ENCODE peak calls at places on chromosome 17, in four cellular contexts. One of them, this sample, is unnamed.

GRCh38 chr17:57463103-57463885 is 207.0 kb downstream of the MSI2 start:
- DNase-seq in tibial nerve: no peak
- DNase-seq in IMR-90: peak; percentile 95
- DNase-seq in glutamatergic neuron: no peak
- DNase-seq in this sample: no peak

GRCh38 chr17:70307430-70307829 is 138.1 kb downstream of the KCNJ2 start:
- DNase-seq in tibial nerve: no peak
- DNase-seq in IMR-90: peak; percentile 77
- DNase-seq in glutamatergic neuron: no peak
- DNase-seq in this sample: no peak

GRCh38 chr17:14334261-14334860 is 33.5 kb downstream of the HS3ST3B1 start:
- DNase-seq in tibial nerve: no peak
- DNase-seq in IMR-90: no peak
- DNase-seq in glutamatergic neuron: no peak
- DNase-seq in this sample: no peak

GRCh38 chr17:80889897-80890550 is 101.6 kb upstream of the CHMP6 start:
- DNase-seq in tibial nerve: no peak
- DNase-seq in IMR-90: no peak
- DNase-seq in glutamatergic neuron: no peak
- DNase-seq in this sample: no peak

GRCh38 chr17:17729620-17730249 is 48.5 kb downstream of the RAI1 start:
- DNase-seq in tibial nerve: no peak
- DNase-seq in IMR-90: no peak
- DNase-seq in glutamatergic neuron: no peak
- DNase-seq in this sample: no peak

GRCh38 chr17:62653002-62653830 is 25.7 kb downstream of the MRC2 start:
- DNase-seq in tibial nerve: no peak
- DNase-seq in IMR-90: peak; percentile 31
- DNase-seq in glutamatergic neuron: peak; percentile 74
- DNase-seq in this sample: no peak

GRCh38 chr17:47289302-47289701 is 34.5 kb upstream of the EFCAB13 start:
- DNase-seq in tibial nerve: no peak
- DNase-seq in IMR-90: no peak
- DNase-seq in glutamatergic neuron: no peak
- DNase-seq in this sample: no peak

GRCh38 chr17:50608700-50609375 is 25.8 kb upstream of the ABCC3 start:
- DNase-seq in tibial nerve: no peak
- DNase-seq in IMR-90: no peak
- DNase-seq in glutamatergic neuron: peak; percentile 66
- DNase-seq in this sample: no peak

GRCh38 chr17:50020841-50021599 is 26.0 kb upstream of the DLX3 start:
- DNase-seq in tibial nerve: no peak
- DNase-seq in IMR-90: no peak
- DNase-seq in glutamatergic neuron: no peak
- DNase-seq in this sample: no peak

GRCh38 chr17:75344664-75345063 is 55.4 kb upstream of the SLC25A19 start:
- DNase-seq in tibial nerve: no peak
- DNase-seq in IMR-90: peak; percentile 36
- DNase-seq in glutamatergic neuron: peak; percentile 42
- DNase-seq in this sample: no peak

GRCh38 chr17:29590979-29591736 is 1.7 kb upstream of the GIT1 start:
- DNase-seq in tibial nerve: no peak
- DNase-seq in IMR-90: peak; percentile 45
- DNase-seq in glutamatergic neuron: peak; percentile 52
- DNase-seq in this sample: no peak

GRCh38 chr17:46984341-46984740 is 5.3 kb upstream of the RPRML start:
- DNase-seq in tibial nerve: no peak
- DNase-seq in IMR-90: no peak
- DNase-seq in glutamatergic neuron: peak; percentile 41
- DNase-seq in this sample: no peak

GRCh38 chr17:45895969-45896793 is 1.8 kb downstream of the MAPT start:
- DNase-seq in tibial nerve: no peak
- DNase-seq in IMR-90: no peak
- DNase-seq in glutamatergic neuron: peak; percentile 59
- DNase-seq in this sample: no peak

GRCh38 chr17:42337442-42337841 is 49.1 kb downstream of the STAT5A start:
- DNase-seq in tibial nerve: no peak
- DNase-seq in IMR-90: peak; percentile 81
- DNase-seq in glutamatergic neuron: no peak
- DNase-seq in this sample: no peak

GRCh38 chr17:19660219-19660870 is 11.8 kb downstream of the ALDH3A2 start:
- DNase-seq in tibial nerve: no peak
- DNase-seq in IMR-90: no peak
- DNase-seq in glutamatergic neuron: no peak
- DNase-seq in this sample: no peak

GRCh38 chr17:41648411-41649195 is 24.2 kb upstream of the KRT17 start:
- DNase-seq in tibial nerve: peak; percentile 70
- DNase-seq in IMR-90: peak; percentile 77
- DNase-seq in glutamatergic neuron: peak; percentile 94
- DNase-seq in this sample: peak; percentile 94

GRCh38 chr17:49519781-49520180 is 24.7 kb downstream of the NGFR start:
- DNase-seq in tibial nerve: no peak
- DNase-seq in IMR-90: no peak
- DNase-seq in glutamatergic neuron: peak; percentile 43
- DNase-seq in this sample: no peak

GRCh38 chr17:11772031-11772430 is 173.8 kb downstream of the DNAH9 start:
- DNase-seq in tibial nerve: no peak
- DNase-seq in IMR-90: no peak
- DNase-seq in glutamatergic neuron: no peak
- DNase-seq in this sample: no peak

GRCh38 chr17:64253470-64253869 is 9.6 kb downstream of the TEX2 start:
- DNase-seq in tibial nerve: no peak
- DNase-seq in IMR-90: no peak
- DNase-seq in glutamatergic neuron: no peak
- DNase-seq in this sample: no peak

GRCh38 chr17:40290629-40291296 is 3.1 kb downstream of the CDC6 start:
- DNase-seq in tibial nerve: no peak
- DNase-seq in IMR-90: peak; percentile 97
- DNase-seq in glutamatergic neuron: no peak
- DNase-seq in this sample: no peak

GRCh38 chr17:7477392-7478275 is 1.8 kb downstream of the ZBTB4 start:
- DNase-seq in tibial nerve: no peak
- DNase-seq in IMR-90: peak; percentile 95
- DNase-seq in glutamatergic neuron: peak; percentile 61
- DNase-seq in this sample: no peak

GRCh38 chr17:27207073-27207511 is 86.8 kb upstream of the WSB1 start:
- DNase-seq in tibial nerve: no peak
- DNase-seq in IMR-90: peak; percentile 71
- DNase-seq in glutamatergic neuron: no peak
- DNase-seq in this sample: no peak

GRCh38 chr17:46092996-46093395 is 93.9 kb downstream of the STH start:
- DNase-seq in tibial nerve: no peak
- DNase-seq in IMR-90: peak; percentile 50
- DNase-seq in glutamatergic neuron: no peak
- DNase-seq in this sample: no peak

GRCh38 chr17:15436399-15437369 is 30.7 kb downstream of the CDRT4 start:
- DNase-seq in tibial nerve: peak; percentile 28
- DNase-seq in IMR-90: peak; percentile 34
- DNase-seq in glutamatergic neuron: no peak
- DNase-seq in this sample: no peak
- TF ChIP-seq CTCF in tibial nerve: no peak
- TF ChIP-seq CTCF in IMR-90: peak; percentile 30
- TF ChIP-seq CTCF in glutamatergic neuron: no peak
- TF ChIP-seq CTCF in this sample: peak; percentile 34

GRCh38 chr17:78275355-78275754 is 43.9 kb downstream of the TMEM235 start:
- DNase-seq in tibial nerve: no peak
- DNase-seq in IMR-90: no peak
- DNase-seq in glutamatergic neuron: no peak
- DNase-seq in this sample: no peak

GRCh38 chr17:78273813-78274212 is 42.4 kb downstream of the TMEM235 start:
- DNase-seq in tibial nerve: no peak
- DNase-seq in IMR-90: no peak
- DNase-seq in glutamatergic neuron: no peak
- DNase-seq in this sample: no peak

GRCh38 chr17:78278139-78278741 is 46.8 kb downstream of the TMEM235 start:
- DNase-seq in tibial nerve: no peak
- DNase-seq in IMR-90: no peak
- DNase-seq in glutamatergic neuron: no peak
- DNase-seq in this sample: no peak

GRCh38 chr17:78276499-78276898 is 45.1 kb downstream of the TMEM235 start:
- DNase-seq in tibial nerve: no peak
- DNase-seq in IMR-90: no peak
- DNase-seq in glutamatergic neuron: no peak
- DNase-seq in this sample: no peak

DNA sequence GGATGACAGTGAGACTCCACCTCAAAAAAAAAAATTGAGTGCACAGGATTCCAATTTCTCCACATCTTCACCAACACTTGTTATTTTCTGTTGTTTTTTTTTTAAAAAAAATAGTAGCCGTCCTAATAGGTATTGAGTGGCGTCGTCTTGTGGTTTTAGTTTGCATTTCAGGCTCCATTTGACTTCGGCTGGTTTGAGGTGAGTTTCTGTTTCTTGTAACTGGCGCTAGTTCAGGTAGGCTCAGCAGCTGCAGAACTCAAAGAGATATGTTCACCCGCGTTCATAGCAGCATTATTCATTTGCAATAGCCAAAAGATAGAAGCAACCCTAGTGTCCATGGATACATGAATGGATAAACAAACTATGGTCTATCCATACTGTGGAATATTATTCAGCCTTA is 44.7 kb downstream of the TMEM235 start:
- DNase-seq in tibial nerve: no peak
- DNase-seq in IMR-90: no peak
- DNase-seq in glutamatergic neuron: no peak
- DNase-seq in this sample: no peak
- TF ChIP-seq CTCF in tibial nerve: no peak
- TF ChIP-seq CTCF in IMR-90: no peak
- TF ChIP-seq CTCF in glutamatergic neuron: no peak
- TF ChIP-seq CTCF in this sample: no peak

GRCh38 chr17:73697872-73698271 is 53.6 kb upstream of the SDK2 start:
- DNase-seq in tibial nerve: no peak
- DNase-seq in IMR-90: no peak
- DNase-seq in glutamatergic neuron: no peak
- DNase-seq in this sample: no peak
- TF ChIP-seq CTCF in tibial nerve: no peak
- TF ChIP-seq CTCF in IMR-90: no peak
- TF ChIP-seq CTCF in glutamatergic neuron: no peak
- TF ChIP-seq CTCF in this sample: no peak

GRCh38 chr17:56171186-56171959 is 18.1 kb downstream of the ANKFN1 start:
- DNase-seq in tibial nerve: no peak
- DNase-seq in IMR-90: no peak
- DNase-seq in glutamatergic neuron: no peak
- DNase-seq in this sample: peak; percentile 64
- TF ChIP-seq CTCF in tibial nerve: no peak
- TF ChIP-seq CTCF in IMR-90: no peak
- TF ChIP-seq CTCF in glutamatergic neuron: no peak
- TF ChIP-seq CTCF in this sample: no peak

DNA sequence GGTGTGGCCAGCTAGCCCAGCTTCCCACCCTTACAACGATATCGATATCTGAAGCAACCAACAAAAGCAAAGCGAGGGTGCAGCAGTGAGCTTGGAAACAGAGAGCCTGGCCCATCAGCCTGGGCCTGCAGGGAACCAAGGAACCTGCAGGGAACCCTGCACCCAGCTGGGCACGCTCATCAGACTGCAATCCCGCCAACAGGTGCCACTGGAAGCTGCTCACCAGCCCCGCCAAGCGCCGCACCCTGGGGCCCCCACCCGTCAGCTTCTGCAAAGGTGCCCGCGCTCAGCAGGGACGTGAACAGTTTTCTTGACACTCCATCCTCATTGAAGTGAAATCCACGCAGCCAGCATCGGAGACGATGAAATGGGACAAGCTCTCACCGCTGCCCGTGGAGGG is 250.7 kb downstream of the RBFOX3 start:
- DNase-seq in tibial nerve: no peak
- DNase-seq in IMR-90: no peak
- DNase-seq in glutamatergic neuron: no peak
- DNase-seq in this sample: no peak
- TF ChIP-seq CTCF in tibial nerve: no peak
- TF ChIP-seq CTCF in IMR-90: no peak
- TF ChIP-seq CTCF in glutamatergic neuron: no peak
- TF ChIP-seq CTCF in this sample: no peak

GRCh38 chr17:82244413-82245140 is 15.7 kb downstream of the SLC16A3 start:
- DNase-seq in tibial nerve: no peak
- DNase-seq in IMR-90: no peak
- DNase-seq in glutamatergic neuron: no peak
- DNase-seq in this sample: no peak
- TF ChIP-seq CTCF in tibial nerve: peak; percentile 48
- TF ChIP-seq CTCF in IMR-90: peak; percentile 56
- TF ChIP-seq CTCF in glutamatergic neuron: peak; percentile 48
- TF ChIP-seq CTCF in this sample: peak; percentile 52

This sample was measured in esophagus muscularis mucosa.